ENCODE peak calls at places on chromosomes 2 and 18, in six cellular contexts. Q is GM12865, D is lower lobe of right lung, Y is cardiac fibroblast, U is GM23338, P is progenitor cell of endocrine pancreas. Z is an unnamed sample.

GRCh38 chr18:25058520-25058919 is 293.4 kb downstream of the ZNF521 start:
- DNase-seq in Q (no peak), D (no peak), Y (no peak), U (peak), P (no peak), Z (no peak)

GRCh38 chr2:38178142-38178541 is 102.2 kb upstream of the CYP1B1 start:
- DNase-seq in Q (no peak), D (peak), Y (peak), U (no peak), P (no peak), Z (no peak)

GRCh38 chr18:67373636-67374035 is 142.9 kb downstream of the DSEL start:
- DNase-seq in Q (no peak), D (no peak), Y (no peak), U (no peak), P (no peak), Z (no peak)

GRCh38 chr2:226017107-226017506 is 617.6 kb downstream of the NYAP2 start:
- DNase-seq in Q (no peak), D (no peak), Y (no peak), U (no peak), P (no peak), Z (no peak)

GRCh38 chr2:224908820-224909219 is 133.4 kb downstream of the DOCK10 start:
- DNase-seq in Q (no peak), D (no peak), Y (no peak), U (peak), P (no peak), Z (no peak)

GRCh38 chr2:172995323-172996244 is 80.1 kb upstream of the MAP3K20 start:
- DNase-seq in Q (no peak), D (no peak), Y (peak), U (peak), P (no peak), Z (no peak)

GRCh38 chr2:165440367-165440766 is 29.1 kb upstream of the CSRNP3 start:
- DNase-seq in Q (no peak), D (no peak), Y (peak), U (no peak), P (no peak), Z (no peak)

GRCh38 chr2:231532189-231533035 is 2.2 kb upstream of the NMUR1 start:
- DNase-seq in Q (no peak), D (no peak), Y (no peak), U (no peak), P (no peak), Z (no peak)

GRCh38 chr2:189143930-189144329 is 35.6 kb downstream of the COL5A2 start:
- DNase-seq in Q (no peak), D (no peak), Y (peak), U (no peak), P (no peak), Z (no peak)

GRCh38 chr2:102806250-102806837 is 44.5 kb downstream of the TMEM182 start:
- DNase-seq in Q (peak), D (no peak), Y (peak), U (peak), P (peak), Z (no peak)

GRCh38 chr2:152740743-152741328 is 22.4 kb downstream of the ARL6IP6 start:
- DNase-seq in Q (peak), D (no peak), Y (peak), U (peak), P (no peak), Z (no peak)

GRCh38 chr2:41207578-41207977 is 755.7 kb upstream of the SLC8A1 start:
- DNase-seq in Q (no peak), D (no peak), Y (no peak), U (no peak), P (no peak), Z (no peak)

GRCh38 chr18:37499008-37499407 is 66.6 kb downstream of the CELF4 start:
- DNase-seq in Q (no peak), D (no peak), Y (no peak), U (no peak), P (no peak), Z (no peak)

GRCh38 chr2:34950797-34951196 is 1351.7 kb upstream of the FAM98A start:
- DNase-seq in Q (no peak), D (no peak), Y (no peak), U (no peak), P (no peak), Z (no peak)

GRCh38 chr18:8616026-8616401 is 6.8 kb downstream of the RAB12 start:
- DNase-seq in Q (no peak), D (no peak), Y (no peak), U (no peak), P (no peak), Z (no peak)

GRCh38 chr2:85584857-85585780 is 888 bp downstream of the VAMP5 start:
- DNase-seq in Q (peak), D (peak), Y (peak), U (peak), P (no peak), Z (no peak)

GRCh38 chr2:223537669-223538601 is 64.2 kb downstream of the SCG2 start:
- DNase-seq in Q (no peak), D (no peak), Y (peak), U (no peak), P (no peak), Z (no peak)

GRCh38 chr18:31101148-31102019 is 837 bp downstream of the DSC2 start:
- DNase-seq in Q (no peak), D (peak), Y (peak), U (peak), P (peak), Z (peak)

GRCh38 chr2:57209799-57210198 is 836.8 kb upstream of the VRK2 start:
- DNase-seq in Q (no peak), D (no peak), Y (no peak), U (no peak), P (no peak), Z (no peak)

GRCh38 chr2:128228894-128229293 is 89.8 kb downstream of the HS6ST1 start:
- DNase-seq in Q (no peak), D (no peak), Y (no peak), U (no peak), P (no peak), Z (no peak)

GRCh38 chr2:66427219-66427768 is 7.6 kb upstream of the MEIS1 start:
- DNase-seq in Q (no peak), D (no peak), Y (no peak), U (peak), P (no peak), Z (no peak)

GRCh38 chr2:153004627-153005026 is 286.2 kb downstream of the ARL6IP6 start:
- DNase-seq in Q (peak), D (no peak), Y (no peak), U (no peak), P (no peak), Z (no peak)

GRCh38 chr2:27636766-27637165 is 7.9 kb downstream of the GPN1 start:
- DNase-seq in Q (no peak), D (no peak), Y (no peak), U (no peak), P (no peak), Z (no peak)

GRCh38 chr2:118312963-118313756 is 224.9 kb downstream of the INSIG2 start:
- DNase-seq in Q (no peak), D (no peak), Y (no peak), U (peak), P (no peak), Z (no peak)

GRCh38 chr2:238320648-238321281 is 447 bp downstream of the TRAF3IP1 start:
- DNase-seq in Q (no peak), D (no peak), Y (peak), U (peak), P (peak), Z (peak)

GRCh38 chr2:215451012-215451756 is 15.3 kb upstream of the FN1 start:
- DNase-seq in Q (no peak), D (no peak), Y (peak), U (no peak), P (no peak), Z (no peak)

GRCh38 chr2:241151934-241152660 is 1.8 kb downstream of the PPP1R7 start:
- DNase-seq in Q (no peak), D (no peak), Y (no peak), U (peak), P (no peak), Z (no peak)

GRCh38 chr18:13429016-13429415 is 210.5 kb downstream of the LDLRAD4 start:
- DNase-seq in Q (no peak), D (no peak), Y (no peak), U (no peak), P (no peak), Z (no peak)

GRCh38 chr2:117786520-117786919 is 28.0 kb upstream of the DDX18 start:
- DNase-seq in Q (no peak), D (no peak), Y (no peak), U (no peak), P (no peak), Z (no peak)

GRCh38 chr2:106827178-106827577 is 58.8 kb downstream of the ST6GAL2 start:
- DNase-seq in Q (no peak), D (no peak), Y (no peak), U (no peak), P (no peak), Z (no peak)

GRCh38 chr2:33765122-33765521 is 166.0 kb upstream of the FAM98A start:
- DNase-seq in Q (no peak), D (no peak), Y (no peak), U (peak), P (no peak), Z (no peak)

GRCh38 chr2:162711832-162712540 is 126.6 kb downstream of the KCNH7 start:
- DNase-seq in Q (no peak), D (no peak), Y (no peak), U (peak), P (no peak), Z (no peak)

GRCh38 chr2:69689969-69690368 is 46.4 kb upstream of the AAK1 start:
- DNase-seq in Q (no peak), D (no peak), Y (no peak), U (no peak), P (no peak), Z (no peak)

GRCh38 chr2:69688212-69688611 is 44.7 kb upstream of the AAK1 start:
- DNase-seq in Q (no peak), D (no peak), Y (no peak), U (no peak), P (no peak), Z (no peak)

GRCh38 chr2:69689466-69689865 is 45.9 kb upstream of the AAK1 start:
- DNase-seq in Q (no peak), D (no peak), Y (no peak), U (no peak), P (no peak), Z (no peak)

GRCh38 chr2:69685321-69686048 is 41.9 kb upstream of the AAK1 start:
- DNase-seq in Q (peak), D (no peak), Y (peak), U (no peak), P (no peak), Z (no peak)

GRCh38 chr2:69686855-69687254 is 43.3 kb upstream of the AAK1 start:
- DNase-seq in Q (no peak), D (no peak), Y (no peak), U (no peak), P (no peak), Z (no peak)
- TF ChIP-seq CTCF in Q (no peak), D (no peak), Y (no peak), U (no peak), P (no peak), Z (no peak)

DNA sequence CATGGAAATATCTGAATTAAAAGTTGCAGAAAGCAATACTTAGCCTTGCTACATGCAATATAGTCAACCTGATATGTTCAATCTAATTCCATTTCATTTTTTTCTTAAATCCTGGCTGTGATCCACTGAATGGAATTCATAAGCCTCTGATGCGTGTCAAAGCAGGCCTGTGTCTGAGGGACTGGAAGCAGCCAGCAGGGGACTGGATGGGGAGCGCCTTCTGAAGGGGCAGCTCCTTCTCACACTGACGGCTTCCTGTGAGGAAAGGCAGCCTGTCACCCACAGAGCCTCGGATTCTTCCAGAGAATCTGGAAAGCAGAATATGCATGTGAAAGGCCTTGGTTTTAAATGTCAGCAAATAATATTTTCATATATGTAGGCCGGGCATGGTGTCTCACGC is 73.5 kb downstream of the KCNF1 start:
- DNase-seq in Q (no peak), D (no peak), Y (no peak), U (no peak), P (no peak), Z (no peak)
- TF ChIP-seq CTCF in Q (no peak), D (no peak), Y (no peak), U (no peak), P (no peak), Z (no peak)

GRCh38 chr2:190635781-190636180 is 13.1 kb upstream of the NAB1 start:
- DNase-seq in Q (peak), D (no peak), Y (no peak), U (no peak), P (no peak), Z (no peak)
- TF ChIP-seq CTCF in Q (peak), D (no peak), Y (no peak), U (peak), P (no peak), Z (no peak)

DNA sequence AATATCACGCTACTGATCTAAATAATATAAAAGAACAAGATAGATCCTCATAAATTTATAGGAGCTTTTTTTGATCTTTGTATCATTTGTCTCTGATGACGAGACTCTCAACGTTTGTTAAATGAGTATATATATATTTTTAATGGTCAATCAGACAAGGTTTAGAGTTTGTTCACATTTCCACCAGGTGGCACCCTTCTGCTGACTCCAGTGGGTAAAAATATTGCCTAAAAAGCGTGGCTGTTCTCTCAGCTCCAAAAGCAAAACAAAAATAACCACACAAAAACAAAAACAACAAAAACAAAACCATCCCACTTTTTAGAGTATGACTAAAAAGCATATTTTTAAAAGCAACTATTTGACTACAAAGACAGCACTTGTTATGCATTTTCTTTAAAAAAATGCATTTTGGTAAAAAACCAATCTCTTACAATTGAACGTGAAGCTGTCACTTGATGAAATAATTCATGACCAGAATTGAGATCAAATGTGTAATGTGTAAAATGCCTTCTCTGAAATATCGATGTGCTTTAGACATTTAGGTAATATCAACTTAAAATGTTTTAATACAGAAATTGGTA is 723.2 kb downstream of the DPP10 start:
- DNase-seq in Q (peak), D (no peak), Y (peak), U (peak), P (no peak), Z (no peak)
- TF ChIP-seq CTCF in Q (peak), D (peak), Y (peak), U (peak), P (peak), Z (peak)

DNA sequence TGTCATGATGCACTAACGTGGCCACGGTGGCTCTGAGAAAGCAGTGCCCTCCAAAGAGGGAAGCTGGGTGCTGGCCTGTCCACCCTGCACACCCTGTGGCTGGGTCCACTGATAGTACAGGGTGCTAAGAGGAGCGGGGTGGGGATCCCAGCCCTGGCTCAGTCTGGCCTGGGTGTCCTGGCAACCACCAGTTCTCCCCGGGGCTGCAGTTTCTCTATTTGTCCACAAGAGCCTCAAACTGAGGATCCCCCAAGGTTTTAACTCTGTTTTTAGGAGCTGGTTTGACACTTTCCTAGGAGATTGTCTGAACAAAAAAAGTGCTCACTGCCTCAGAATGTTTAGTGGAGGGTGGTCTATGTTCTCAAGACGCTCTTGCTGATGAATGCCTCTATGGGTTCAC is 29.0 kb downstream of the EDAR start:
- DNase-seq in Q (no peak), D (no peak), Y (no peak), U (peak), P (no peak), Z (no peak)
- TF ChIP-seq CTCF in Q (peak), D (no peak), Y (peak), U (no peak), P (peak), Z (peak)

DNA sequence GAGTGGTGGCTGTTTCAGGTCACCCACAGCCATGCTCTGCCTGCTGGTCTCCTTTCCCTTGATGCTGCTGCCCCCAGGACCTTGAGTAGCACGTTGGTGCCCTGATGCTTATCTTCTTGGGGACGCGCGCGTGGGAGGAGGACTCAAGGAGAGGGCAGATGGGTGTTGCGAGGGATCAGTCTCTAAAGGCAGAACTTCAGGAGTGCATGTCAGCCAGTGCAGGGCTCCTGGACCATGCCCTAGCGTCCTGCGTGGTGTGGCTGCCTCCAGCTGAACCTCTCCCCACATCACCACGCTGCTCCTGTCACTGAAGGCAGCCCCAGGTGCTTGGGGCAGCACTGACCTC is 62.5 kb upstream of the GLI2 start:
- DNase-seq in Q (no peak), D (no peak), Y (no peak), U (no peak), P (no peak), Z (no peak)
- TF ChIP-seq CTCF in Q (no peak), D (no peak), Y (no peak), U (no peak), P (no peak), Z (no peak)

DNA sequence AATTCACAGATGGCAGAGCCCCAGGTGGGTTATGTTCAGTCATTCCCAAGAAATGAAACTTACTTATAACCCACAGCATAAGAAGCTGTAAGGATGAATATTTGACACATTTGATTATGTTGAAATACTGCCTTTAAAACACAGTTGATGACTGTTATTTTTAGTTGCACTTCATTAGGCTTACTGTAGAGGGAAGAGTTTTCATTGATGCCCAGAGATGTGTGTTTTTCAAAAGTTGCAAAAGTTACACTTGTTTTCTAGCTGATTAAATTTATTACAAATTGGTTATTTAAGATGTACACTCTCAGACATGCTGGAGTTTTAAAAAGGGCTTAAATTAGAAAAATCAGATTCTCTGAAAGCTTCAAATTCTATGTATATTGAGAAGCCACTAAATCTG is 506.1 kb downstream of the PARD3B start:
- DNase-seq in Q (no peak), D (no peak), Y (no peak), U (no peak), P (no peak), Z (no peak)
- TF ChIP-seq CTCF in Q (no peak), D (no peak), Y (peak), U (no peak), P (no peak), Z (no peak)

GRCh38 chr2:174546519-174547506 is 50.8 kb downstream of the WIPF1 start:
- DNase-seq in Q (peak), D (no peak), Y (peak), U (peak), P (no peak), Z (no peak)
- TF ChIP-seq CTCF in Q (peak), D (no peak), Y (peak), U (peak), P (peak), Z (no peak)

Z was measured in mesothelial cell of epicardium.